ENCODE peak calls at places on chromosomes 7 and 10, in five cellular contexts. F is brain microvascular endothelial cell, Y is right cardiac atrium, K is PC-3, D is Panc1. W is an unnamed sample.

GRCh38 chr7:143003393-143004051 is 23.4 kb downstream of the OR9A2 start:
- DNase-seq in D (peak; percentile 24), F (no peak), K (peak; percentile 71), Y (no peak), W (no peak)

GRCh38 chr10:124003070-124003419 is 90.4 kb downstream of the CHST15 start:
- DNase-seq in D (no peak), F (no peak), Y (no peak), K (no peak), W (no peak)

GRCh38 chr7:17530741-17531417 is 232.4 kb downstream of the AHR start:
- DNase-seq in K (peak; percentile 36), F (no peak), Y (no peak), D (no peak), W (no peak)

GRCh38 chr10:58951750-58952149 is 224.7 kb upstream of the PHYHIPL start:
- DNase-seq in D (no peak), F (no peak), Y (no peak), K (peak; percentile 77), W (no peak)

GRCh38 chr10:13684252-13684791 is 97.6 kb downstream of the PRPF18 start:
- DNase-seq in Y (peak; percentile 93), K (no peak), F (peak; percentile 81), D (no peak), W (peak; percentile 86)

GRCh38 chr7:96949766-96950165 is 55.6 kb upstream of the DLX6 start:
- DNase-seq in K (peak; percentile 93), D (no peak), Y (no peak), F (peak; percentile 43), W (peak; percentile 1)

GRCh38 chr7:108442039-108442568 is 14.1 kb downstream of the NRCAM start:
- DNase-seq in K (peak; percentile 66), D (no peak), F (no peak), Y (no peak), W (no peak)

GRCh38 chr7:1918063-1918645 is 248.1 kb downstream of the ELFN1 start:
- DNase-seq in K (no peak), Y (peak; percentile 40), F (no peak), D (no peak), W (no peak)

GRCh38 chr10:123634221-123634620 is 31.9 kb upstream of the GPR26 start:
- DNase-seq in D (no peak), Y (no peak), F (no peak), K (no peak), W (no peak)

GRCh38 chr7:151917791-151918311 is 38.4 kb upstream of the GALNTL5 start:
- DNase-seq in F (no peak), K (peak; percentile 56), D (no peak), Y (no peak), W (no peak)

GRCh38 chr7:33764752-33765451 is 140.4 kb upstream of the BMPER start:
- DNase-seq in D (no peak), Y (no peak), K (peak; percentile 65), F (peak; percentile 83), W (peak; percentile 26)

GRCh38 chr10:6202684-6203330 is at the start of gene PFKFB3:
- DNase-seq in D (peak; percentile 30), Y (peak; percentile 99), F (peak; percentile 88), K (peak; percentile 85), W (peak; percentile 97)

GRCh38 chr7:120989571-120990220 is 1.2 kb downstream of the CPED1 start:
- DNase-seq in Y (peak; percentile 64), F (no peak), K (no peak), D (no peak), W (no peak)

GRCh38 chr7:120992272-120993010 is 3.9 kb downstream of the CPED1 start:
- DNase-seq in D (no peak), Y (no peak), F (no peak), K (no peak), W (no peak)

GRCh38 chr7:120991570-120991969 is 3.1 kb downstream of the CPED1 start:
- DNase-seq in F (no peak), K (peak; percentile 41), D (no peak), Y (no peak), W (no peak)

GRCh38 chr7:120990468-120991118 is 2.1 kb downstream of the CPED1 start:
- DNase-seq in D (no peak), F (no peak), Y (no peak), K (no peak), W (no peak)

GRCh38 chr7:120991133-120991532 is 2.6 kb downstream of the CPED1 start:
- DNase-seq in K (no peak), F (no peak), Y (no peak), D (no peak), W (no peak)
- H3K4me3 ChIP-seq in K (peak overlapping the region; percentile 51), F (peak overlapping the region; percentile 61), Y (peak overlapping the region; percentile 99), D (no peak overlapping the region), W (no peak overlapping the region)

GRCh38 chr7:15685358-15686181 is 913 bp downstream of the MEOX2 start:
- DNase-seq in D (no peak), K (no peak), Y (peak; percentile 81), F (no peak), W (no peak)

GRCh38 chr7:15686209-15686956 is at the start of gene MEOX2:
- DNase-seq in D (no peak), Y (peak; percentile 93), K (no peak), F (peak; percentile 29), W (peak; percentile 29)

GRCh38 chr7:15682751-15683150 is 3.7 kb downstream of the MEOX2 start:
- DNase-seq in K (no peak), D (no peak), Y (no peak), F (no peak), W (no peak)

GRCh38 chr7:15684834-15685233 is 1.6 kb downstream of the MEOX2 start:
- DNase-seq in D (no peak), K (no peak), F (no peak), Y (peak; percentile 66), W (no peak)

DNA sequence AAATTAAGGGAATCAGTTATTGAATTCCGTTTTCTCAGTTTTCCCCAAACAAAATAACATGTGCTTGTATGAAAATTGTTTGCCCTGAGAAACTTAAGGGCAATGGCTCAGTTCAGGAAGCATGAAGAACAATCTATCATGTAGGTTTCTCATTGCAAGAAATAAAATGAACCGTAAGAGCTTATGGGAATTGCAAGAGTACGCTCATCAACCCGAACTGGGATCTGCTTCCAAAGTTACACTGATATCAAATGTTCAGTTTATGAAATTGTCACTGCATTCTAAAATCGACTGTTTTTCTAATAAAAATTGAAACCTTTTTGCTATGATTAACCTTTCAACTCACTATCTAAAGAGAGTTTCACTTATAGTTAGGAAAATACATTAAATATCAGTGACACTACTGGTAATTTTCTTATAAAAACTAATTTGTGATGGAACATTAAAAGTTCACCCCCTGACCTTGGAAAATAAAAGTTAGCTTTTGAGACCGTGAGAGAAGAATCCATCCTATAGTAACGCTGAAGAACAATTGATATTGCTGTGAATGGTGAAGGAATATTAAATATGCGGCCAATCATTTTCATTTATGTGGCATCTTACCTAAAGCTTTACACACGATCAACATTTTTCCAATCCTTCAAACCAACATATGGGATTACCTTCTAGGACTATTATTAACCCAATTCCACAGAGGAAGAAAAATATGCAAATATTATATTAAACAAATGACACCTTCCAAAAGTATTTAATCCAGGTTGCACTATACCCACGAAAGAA is 2.3 kb downstream of the MEOX2 start:
- DNase-seq in K (no peak), D (no peak), Y (no peak), F (no peak), W (no peak)
- H3K27me3 ChIP-seq in K (peaks cover 6% of the 10 kb centered on the region), D (peaks cover 37% of the 10 kb centered on the region), Y (no peaks in the 10 kb centered on the region), F (peaks cover 9% of the 10 kb centered on the region), W (peaks cover 45% of the 10 kb centered on the region)

DNA sequence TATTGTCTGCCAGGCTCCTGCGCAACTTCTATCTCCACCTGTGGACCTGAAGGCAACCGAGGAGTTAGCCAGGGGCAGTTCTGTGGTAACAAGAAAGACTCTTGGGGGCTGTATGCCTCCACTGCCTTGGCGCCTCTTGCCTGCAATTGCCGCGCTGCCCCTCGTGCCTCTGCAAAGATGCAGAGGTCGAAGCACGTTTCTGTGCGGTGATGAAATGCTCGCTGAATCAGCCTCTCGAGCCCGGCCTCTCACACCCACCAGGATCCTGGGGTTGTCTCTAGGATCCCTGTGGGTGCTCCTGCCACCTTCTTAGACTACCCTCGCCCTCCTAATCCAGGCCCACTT is 468 bp upstream of the LHFPL3 start:
- DNase-seq in Y (no peak), K (no peak), F (no peak), D (no peak), W (no peak)
- H3K4me3 ChIP-seq in Y (no peak overlapping the region), K (no peak overlapping the region), F (no peak overlapping the region), D (no peak overlapping the region), W (no peak overlapping the region)

DNA sequence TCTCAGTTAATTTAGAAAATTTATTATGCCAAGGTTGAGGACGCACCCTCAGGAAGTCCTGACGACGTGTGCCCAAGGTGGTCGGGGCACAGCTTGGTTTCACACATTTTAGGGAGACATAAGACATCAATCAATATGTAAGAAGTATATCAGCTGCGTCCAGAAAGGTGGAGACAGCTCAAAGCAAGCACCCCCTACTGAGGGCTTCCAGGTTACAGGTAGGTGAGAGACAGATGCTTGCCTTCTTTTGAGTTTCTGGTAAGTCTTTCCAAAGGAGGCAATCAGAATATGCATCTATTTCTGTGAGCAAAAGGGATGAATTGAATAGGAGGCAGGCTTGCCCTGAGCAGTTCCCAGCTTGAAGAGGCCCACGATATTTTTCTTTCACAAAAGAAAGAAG is 614.3 kb downstream of the XPNPEP1 start:
- DNase-seq in D (no peak), F (no peak), K (no peak), Y (no peak), W (no peak)
- H3K27me3 ChIP-seq in D (no peaks in the 10 kb centered on the region), F (no peaks in the 10 kb centered on the region), K (no peaks in the 10 kb centered on the region), Y (no peaks in the 10 kb centered on the region), W (no peaks in the 10 kb centered on the region)

GRCh38 chr7:105678811-105679495 is 97.7 kb upstream of the EFCAB10 start:
- DNase-seq in F (no peak), Y (peak; percentile 92), K (peak; percentile 72), D (no peak), W (peak; percentile 56)
- H3K4me3 ChIP-seq in F (no peak overlapping the region), Y (peak overlapping the region; percentile 0), K (peak overlapping the region; percentile 59), D (no peak overlapping the region), W (no peak overlapping the region)

GRCh38 chr7:84183741-84184140 is 10.8 kb downstream of the SEMA3A start:
- DNase-seq in K (no peak), Y (no peak), F (no peak), D (no peak), W (no peak)
- H3K27me3 ChIP-seq in K (no peaks in the 10 kb centered on the region), Y (no peaks in the 10 kb centered on the region), F (no peaks in the 10 kb centered on the region), D (no peaks in the 10 kb centered on the region), W (no peaks in the 10 kb centered on the region)

DNA sequence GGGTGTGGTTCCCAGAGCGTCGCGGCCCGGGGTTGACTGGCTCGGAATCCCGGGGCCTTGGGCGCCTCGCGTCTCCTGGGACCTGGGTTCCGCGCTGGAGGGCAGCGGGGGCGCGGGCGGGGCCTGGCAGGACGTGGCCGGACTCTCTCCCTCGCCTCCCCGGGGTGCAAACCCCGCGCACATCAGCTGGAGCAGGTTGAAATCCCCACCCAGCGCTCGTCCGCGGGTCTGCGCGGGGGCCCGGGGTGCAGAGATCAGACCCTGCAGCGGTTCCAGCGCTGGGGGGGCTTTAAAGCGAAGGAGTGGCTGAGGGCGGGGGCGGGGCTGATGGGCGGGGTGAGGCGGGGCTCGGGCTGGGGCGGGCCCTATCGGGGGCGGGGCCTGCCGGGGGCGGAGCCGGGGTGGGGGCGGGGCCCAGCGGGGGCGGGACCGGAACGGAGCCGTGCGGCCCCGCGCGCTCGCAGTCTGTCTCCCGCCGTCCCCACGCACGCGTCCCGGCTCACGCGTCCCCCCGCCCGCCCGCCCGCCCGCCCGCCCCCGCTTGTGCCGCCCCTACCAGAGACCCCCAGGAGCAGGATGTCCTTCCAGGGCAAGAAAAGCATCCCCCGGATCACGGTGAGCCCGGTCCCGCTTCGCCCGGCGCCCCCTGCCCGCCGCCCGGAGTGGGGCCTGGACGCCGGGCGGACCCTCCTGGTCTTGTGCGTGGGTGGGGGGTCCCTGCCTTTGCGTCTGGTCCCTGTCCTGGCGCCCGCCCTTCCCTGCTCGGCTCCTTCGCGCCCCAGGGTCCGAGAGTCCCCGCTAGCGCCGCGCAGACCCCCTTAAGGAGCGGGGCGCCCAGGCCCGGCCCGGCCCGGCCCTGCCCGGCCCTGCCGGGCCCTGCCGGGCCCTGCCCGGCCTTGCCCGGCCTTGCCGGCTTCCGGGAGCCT is at the start of gene DPYSL4:
- DNase-seq in D (no peak), F (no peak), K (peak; percentile 10), Y (peak; percentile 75), W (no peak)
- H3K4me3 ChIP-seq in D (peak within 1 kb of the TSS; percentile 49), F (peak within 1 kb of the TSS; percentile 50), K (peak within 1 kb of the TSS; percentile 65), Y (peak within 1 kb of the TSS; percentile 58), W (no peak within 1 kb of the TSS)